ENCODE peak calls at places on chromosomes 2 and 18, in six cellular contexts. K, H, X, T, U and Z are unnamed samples. For H3K9me3, the result is how much of the 10 kb centered on the place peaks cover.

GRCh38 chr2:108637304-108637669 is 82.0 kb upstream of the RANBP2 start:
- DNase-seq in X (no peak), T (peak), K (no peak), U (peak), H (no peak), Z (no peak)

GRCh38 chr2:207226243-207226642 is 60.5 kb upstream of the KLF7 start:
- DNase-seq in T (no peak), U (no peak), X (no peak), H (no peak), K (no peak), Z (no peak)

GRCh38 chr18:48024891-48025660 is 94.6 kb upstream of the SMAD2 start:
- DNase-seq in K (no peak), H (no peak), U (no peak), X (no peak), T (peak), Z (no peak)

GRCh38 chr2:88227446-88227845 is 57.3 kb downstream of the THNSL2 start:
- DNase-seq in T (no peak), K (no peak), U (peak), H (no peak), X (peak), Z (no peak)

GRCh38 chr2:136115183-136115751 is 2.7 kb downstream of the CXCR4 start:
- DNase-seq in U (no peak), K (no peak), X (no peak), H (no peak), T (no peak), Z (no peak)

GRCh38 chr18:79647307-79647706 is 32.3 kb upstream of the CTDP1 start:
- DNase-seq in T (no peak), H (no peak), X (no peak), K (no peak), U (no peak), Z (no peak)

GRCh38 chr2:25063876-25064660 is 22.2 kb downstream of the EFR3B start:
- DNase-seq in K (no peak), U (no peak), X (no peak), H (no peak), T (no peak), Z (no peak)

GRCh38 chr18:52341617-52342381 is 1.8 kb downstream of the DCC start:
- DNase-seq in X (peak), U (peak), H (peak), K (no peak), T (no peak), Z (no peak)

GRCh38 chr2:26849056-26850001 is 1.4 kb downstream of the DPYSL5 start:
- DNase-seq in T (no peak), X (peak), U (no peak), H (peak), K (no peak), Z (no peak)

GRCh38 chr18:32422978-32423740 is 47.5 kb downstream of the GAREM1 start:
- DNase-seq in H (no peak), K (no peak), U (no peak), T (no peak), X (no peak), Z (no peak)

GRCh38 chr18:50107468-50107867 is 87.5 kb downstream of the MYO5B start:
- DNase-seq in X (no peak), K (no peak), U (no peak), H (no peak), T (no peak), Z (no peak)

GRCh38 chr2:222054813-222055212 is 244.0 kb downstream of the PAX3 start:
- DNase-seq in X (no peak), K (no peak), U (no peak), T (no peak), H (no peak), Z (no peak)

GRCh38 chr2:37786854-37787253 is 115.4 kb upstream of the CDC42EP3 start:
- DNase-seq in U (peak), H (no peak), T (no peak), X (no peak), K (no peak), Z (no peak)

GRCh38 chr2:28276076-28276618 is 116.5 kb upstream of the FOSL2 start:
- DNase-seq in T (no peak), H (no peak), X (no peak), U (peak), K (no peak), Z (no peak)

GRCh38 chr2:241799522-241800197 is 9.3 kb upstream of the NEU4 start:
- DNase-seq in K (peak), U (no peak), X (no peak), T (no peak), H (no peak), Z (no peak)

GRCh38 chr2:240232264-240232915 is 91.9 kb upstream of the OTOS start:
- DNase-seq in K (no peak), U (no peak), T (no peak), X (no peak), H (no peak), Z (no peak)

GRCh38 chr2:30366199-30366691 is 80.8 kb upstream of the LCLAT1 start:
- DNase-seq in K (no peak), U (no peak), T (no peak), H (no peak), X (no peak), Z (no peak)

GRCh38 chr2:139033300-139033699 is 253.1 kb upstream of the NXPH2 start:
- DNase-seq in H (no peak), T (no peak), X (no peak), U (no peak), K (no peak), Z (no peak)

GRCh38 chr18:24321071-24321470 is 76.6 kb downstream of the OSBPL1A start:
- DNase-seq in K (no peak), H (no peak), U (no peak), X (no peak), T (no peak), Z (no peak)

GRCh38 chr2:134491796-134492441 is 226.9 kb downstream of the TMEM163 start:
- DNase-seq in K (no peak), H (no peak), U (peak), X (no peak), T (peak), Z (no peak)

GRCh38 chr2:198807131-198807530 is 650.6 kb downstream of the SATB2 start:
- DNase-seq in T (no peak), X (no peak), K (no peak), H (no peak), U (no peak), Z (no peak)

GRCh38 chr18:6257950-6258349 is 156.8 kb downstream of the L3MBTL4 start:
- DNase-seq in T (no peak), K (no peak), U (no peak), H (no peak), X (no peak), Z (no peak)

GRCh38 chr2:10161206-10161931 is 38.8 kb downstream of the RRM2 start:
- DNase-seq in H (no peak), U (peak), K (no peak), T (no peak), X (no peak), Z (no peak)

GRCh38 chr2:192072261-192072660 is 122.5 kb downstream of the TMEFF2 start:
- DNase-seq in K (no peak), X (no peak), H (no peak), T (no peak), U (no peak), Z (no peak)

GRCh38 chr2:219282943-219283581 is 3.9 kb downstream of the DNAJB2 start:
- DNase-seq in U (no peak), T (no peak), K (no peak), X (no peak), H (no peak), Z (no peak)

GRCh38 chr2:96306370-96306769 is 1.0 kb upstream of the SNRNP200 start:
- DNase-seq in T (no peak), U (no peak), X (no peak), K (no peak), H (no peak), Z (no peak)

GRCh38 chr2:3982160-3982559 is 278.8 kb downstream of the DCDC2C start:
- DNase-seq in U (no peak), K (no peak), T (no peak), X (no peak), H (no peak), Z (no peak)

GRCh38 chr2:128451084-128451483 is 132.4 kb upstream of the HS6ST1 start:
- DNase-seq in X (peak), K (no peak), H (peak), T (peak), U (no peak), Z (no peak)

GRCh38 chr2:172446524-172447063 is 19.2 kb downstream of the ITGA6 start:
- DNase-seq in U (no peak), H (no peak), K (no peak), T (no peak), X (no peak), Z (no peak)

GRCh38 chr2:161898633-161899032 is 175.4 kb downstream of the DPP4 start:
- DNase-seq in H (no peak), U (no peak), T (no peak), K (no peak), X (no peak), Z (no peak)

GRCh38 chr18:49018553-49018943 is 67.8 kb upstream of the SMAD7 start:
- DNase-seq in U (no peak), K (no peak), T (peak), X (no peak), H (no peak), Z (no peak)

GRCh38 chr2:124524155-124524910 is 499.2 kb downstream of the CNTNAP5 start:
- DNase-seq in H (no peak), T (no peak), K (no peak), X (no peak), U (no peak), Z (no peak)

GRCh38 chr2:232700154-232700553 is 3.0 kb downstream of the GIGYF2 start:
- DNase-seq in K (no peak), T (no peak), X (no peak), H (no peak), U (no peak), Z (no peak)

GRCh38 chr2:150601280-150602038 is 114.0 kb upstream of the RND3 start:
- DNase-seq in H (no peak), U (peak), T (no peak), X (no peak), K (no peak), Z (no peak)

GRCh38 chr18:26911840-26912239 is 46.3 kb upstream of the AQP4 start:
- DNase-seq in T (no peak), K (peak), U (no peak), H (no peak), X (peak), Z (no peak)

GRCh38 chr18:26908906-26909305 is 43.4 kb upstream of the AQP4 start:
- DNase-seq in U (no peak), K (no peak), H (no peak), T (no peak), X (no peak), Z (no peak)

GRCh38 chr18:26909599-26910290 is 44.2 kb upstream of the AQP4 start:
- DNase-seq in H (no peak), U (no peak), T (no peak), X (no peak), K (no peak), Z (no peak)
- H3K27ac ChIP-seq in H (no peak), U (no peak), T (no peak), X (no peak), K (no peak), Z (no peak)

DNA sequence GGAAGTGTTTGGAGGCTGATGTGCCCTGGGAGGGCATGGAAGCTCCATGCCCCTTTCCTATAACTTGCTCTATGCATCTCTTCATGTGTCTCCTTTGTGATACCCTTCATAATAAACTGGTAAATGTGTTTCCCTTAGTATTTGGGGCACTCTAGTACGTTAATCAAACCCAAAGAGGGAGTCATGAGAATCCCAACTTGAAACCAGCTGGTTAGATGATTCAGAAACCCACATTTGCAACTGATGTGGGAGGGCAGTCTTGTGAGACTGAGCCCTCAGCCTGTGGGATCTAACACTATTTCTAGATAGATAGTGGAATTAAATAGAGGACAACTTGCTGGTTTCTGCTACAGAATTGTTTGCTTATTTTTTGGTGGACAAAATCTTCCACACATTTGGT is 20.3 kb downstream of the ANKRD30B start:
- DNase-seq in U (no peak), T (no peak), X (no peak), K (no peak), H (no peak), Z (no peak)
- H3K9me3 ChIP-seq in U (under half), T (under half), X (under half), K (under half), H (under half), Z (under half)

GRCh38 chr2:189254268-189254883 is 74.8 kb upstream of the COL5A2 start:
- DNase-seq in U (peak), T (no peak), H (peak), X (peak), K (peak), Z (no peak)
- TF ChIP-seq CTCF in U (no peak), T (no peak), H (no peak), X (no peak), K (no peak), Z (no peak)

GRCh38 chr2:239111401-239112100 is 263.7 kb downstream of the TWIST2 start:
- DNase-seq in K (no peak), U (no peak), X (no peak), T (peak), H (peak), Z (no peak)
- H3K27ac ChIP-seq in K (no peak), U (no peak), X (no peak), T (peak), H (no peak), Z (no peak)

GRCh38 chr2:105895995-105896764 is 151.5 kb downstream of the NCK2 start:
- DNase-seq in K (no peak), H (no peak), U (no peak), T (no peak), X (no peak), Z (no peak)
- H3K9me3 ChIP-seq in K (under half), H (under half), U (under half), T (under half), X (under half), Z (under half)

GRCh38 chr2:179422037-179422643 is 157.5 kb upstream of the SESTD1 start:
- DNase-seq in U (peak), H (peak), K (peak), X (peak), T (peak), Z (no peak)

GRCh38 chr2:179412116-179412515 is 147.5 kb upstream of the SESTD1 start:
- DNase-seq in H (no peak), U (no peak), K (no peak), X (no peak), T (no peak), Z (no peak)

DNA sequence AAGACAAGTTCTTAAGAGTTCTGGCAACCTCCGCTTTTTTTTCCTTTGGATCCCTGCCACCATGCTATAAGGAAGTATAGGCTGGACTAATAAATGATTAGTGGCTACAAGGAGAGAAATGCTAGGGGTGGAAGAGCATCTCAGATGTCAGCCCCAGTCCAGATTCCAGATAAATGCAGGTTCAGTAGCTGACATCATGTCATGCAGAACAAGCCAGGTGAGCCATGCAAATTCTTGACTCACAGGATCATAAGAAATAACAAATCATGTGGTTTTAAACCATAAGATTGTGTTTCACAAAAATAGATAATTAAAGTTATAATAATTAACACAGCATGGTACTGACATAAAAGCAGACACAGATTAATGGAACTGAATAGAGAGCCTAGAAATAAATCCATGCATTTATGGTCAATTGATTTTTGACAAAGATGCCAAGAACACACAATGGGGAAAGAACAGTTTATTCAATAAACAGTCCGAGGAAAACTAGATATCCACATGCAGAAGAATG is 152.9 kb upstream of the SESTD1 start:
- DNase-seq in X (no peak), K (no peak), U (no peak), H (no peak), T (no peak), Z (no peak)
- TF ChIP-seq CTCF in X (no peak), K (no peak), U (no peak), H (no peak), T (no peak), Z (no peak)

DNA sequence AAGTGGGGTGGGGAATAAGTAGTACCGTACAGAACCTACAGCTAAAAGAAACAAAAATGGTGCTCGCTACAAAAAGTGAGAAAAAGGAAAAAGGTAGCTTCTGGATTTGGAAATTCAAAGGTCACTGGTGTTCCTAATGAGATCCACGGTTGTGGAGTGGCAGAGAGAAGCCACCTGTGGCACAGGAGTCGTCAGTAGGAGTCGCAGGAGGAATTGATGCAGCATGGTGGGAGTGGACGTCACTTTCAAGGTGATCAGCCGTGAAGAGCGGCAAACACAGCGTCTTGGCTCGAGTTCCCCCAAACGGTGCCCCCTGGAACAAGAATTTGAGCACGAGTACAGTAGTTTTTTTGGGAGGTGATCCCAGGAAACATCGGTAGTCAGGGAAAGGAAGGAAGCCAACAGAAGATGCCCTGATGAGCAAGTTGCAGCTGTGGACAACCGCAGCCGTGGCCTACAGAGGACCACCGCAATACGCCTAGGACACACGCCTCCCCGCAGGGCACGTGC is 1.4 kb upstream of the TTL start:
- DNase-seq in X (peak), T (no peak), U (peak), K (no peak), H (no peak), Z (peak)
- H3K27ac ChIP-seq in X (no peak), T (peak), U (peak), K (no peak), H (no peak), Z (peak)

GRCh38 chr2:97924194-97924593 is 71.6 kb downstream of the TMEM131 start:
- DNase-seq in U (no peak), X (no peak), T (no peak), K (no peak), H (no peak), Z (no peak)

GRCh38 chr2:97914691-97915213 is 81.0 kb downstream of the TMEM131 start:
- DNase-seq in K (no peak), H (no peak), U (no peak), X (no peak), T (no peak), Z (no peak)

GRCh38 chr2:97918818-97919217 is 76.9 kb downstream of the TMEM131 start:
- DNase-seq in H (no peak), U (no peak), T (no peak), X (no peak), K (no peak), Z (no peak)

GRCh38 chr2:97919858-97920257 is 75.9 kb downstream of the TMEM131 start:
- DNase-seq in X (no peak), K (no peak), U (no peak), H (no peak), T (no peak), Z (no peak)
- H3K9me3 ChIP-seq in X (under half), K (under half), U (under half), H (under half), T (under half), Z (under half)

DNA sequence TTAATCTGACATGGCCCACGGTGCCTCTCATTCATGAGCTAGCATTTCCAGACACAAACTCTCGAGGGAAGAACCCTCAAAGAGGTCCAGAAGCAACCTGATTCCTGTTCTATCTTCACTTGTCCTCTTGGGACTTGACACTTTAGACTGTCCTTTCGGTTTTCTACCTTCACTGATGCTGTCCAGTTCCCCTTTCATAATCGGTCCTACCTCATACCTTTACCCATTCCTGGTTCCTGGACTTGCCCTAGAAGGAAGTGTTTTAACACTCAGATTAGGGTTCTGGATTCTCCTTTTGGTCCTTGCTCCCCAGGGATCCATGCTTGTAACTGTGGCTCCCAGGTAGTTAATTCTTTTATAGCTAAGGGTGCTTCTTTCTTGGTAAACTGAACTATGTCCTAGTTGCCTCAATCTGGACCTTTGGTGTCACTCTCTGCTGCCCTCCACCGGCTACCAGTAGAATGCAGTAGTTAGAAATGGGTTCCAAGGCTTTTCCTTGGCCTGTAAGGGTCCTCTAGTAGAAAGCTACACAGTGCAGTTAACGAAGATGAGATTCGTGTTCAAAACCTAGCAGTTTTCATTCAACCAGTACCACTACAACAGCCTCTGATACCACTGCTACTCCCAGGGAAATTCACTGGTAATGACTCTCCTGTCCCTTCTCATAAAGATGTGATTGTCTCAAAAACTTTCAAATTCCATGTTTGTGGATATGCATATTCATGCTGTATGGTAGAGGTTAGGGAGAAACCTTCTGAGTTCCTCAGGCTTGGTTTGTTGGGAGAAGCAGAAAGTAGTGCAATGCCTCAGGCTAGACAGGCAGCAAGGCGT is 178.1 kb upstream of the CYP26B1 start:
- DNase-seq in K (no peak), U (peak), T (peak), X (peak), H (no peak), Z (no peak)
- TF ChIP-seq CTCF in K (no peak), U (peak), T (peak), X (peak), H (peak), Z (no peak)

GRCh38 chr2:213149949-213150314 is 1.5 kb downstream of the IKZF2 start:
- DNase-seq in U (no peak), K (no peak), T (no peak), X (no peak), H (no peak), Z (no peak)
- H3K27ac ChIP-seq in U (no peak), K (peak), T (peak), X (peak), H (peak), Z (no peak)